ENCODE peak calls at places on chromosomes 16 and 17, in nine cellular contexts. M, R, N, D, Y, E, P, Q and W are unnamed samples.

GRCh38 chr17:77304746-77305473 is 164.1 kb downstream of the SEC14L1 start:
- DNase-seq in P (no peak), Q (no peak), Y (no peak), N (no peak), D (no peak), E (no peak), R (no peak), M (peak; percentile 51), W (no peak)

GRCh38 chr16:76207270-76207669 is 69.9 kb upstream of the CNTNAP4 start:
- DNase-seq in D (no peak), N (no peak), E (no peak), P (no peak), M (no peak), Q (no peak), Y (no peak), R (no peak), W (no peak)

GRCh38 chr17:1939979-1940809 is 84.9 kb downstream of the RTN4RL1 start:
- DNase-seq in Q (no peak), E (no peak), D (peak; percentile 58), P (no peak), R (no peak), M (no peak), Y (no peak), N (no peak), W (no peak)

GRCh38 chr17:72120878-72121163 is at the start of gene SOX9:
- DNase-seq in Y (peak; percentile 96), P (peak; percentile 96), E (no peak), D (peak; percentile 34), R (peak; percentile 82), N (no peak), M (peak; percentile 94), Q (peak; percentile 79), W (peak; percentile 77)

GRCh38 chr16:70665113-70665694 is 18.8 kb downstream of the IL34 start:
- DNase-seq in Y (no peak), E (no peak), Q (no peak), R (no peak), P (no peak), N (no peak), M (no peak), D (peak; percentile 9), W (no peak)

GRCh38 chr17:72984925-72985322 is 107.6 kb downstream of the SLC39A11 start:
- DNase-seq in P (no peak), R (no peak), M (no peak), Y (no peak), E (no peak), D (no peak), Q (no peak), N (no peak), W (no peak)

GRCh38 chr16:75697571-75697970 is 3.7 kb downstream of the DUXB start:
- DNase-seq in M (no peak), E (no peak), P (no peak), N (no peak), Y (no peak), R (no peak), Q (no peak), D (peak; percentile 65), W (no peak)

GRCh38 chr16:10514369-10515055 is 65.9 kb downstream of the EMP2 start:
- DNase-seq in R (peak; percentile 39), E (no peak), N (peak; percentile 46), P (peak; percentile 77), M (peak; percentile 72), Y (peak; percentile 70), D (peak; percentile 42), Q (no peak), W (peak; percentile 48)

GRCh38 chr16:70679653-70680494 is 6.0 kb downstream of the MTSS2 start:
- DNase-seq in Q (no peak), D (no peak), R (no peak), M (no peak), P (no peak), E (no peak), N (peak; percentile 19), Y (no peak), W (no peak)

GRCh38 chr17:57707892-57708291 is 37.2 kb downstream of the CCDC182 start:
- DNase-seq in D (peak; percentile 97), P (no peak), N (no peak), Q (no peak), Y (peak; percentile 10), E (no peak), R (no peak), M (no peak), W (peak; percentile 40)

GRCh38 chr16:29644973-29645698 is 17.9 kb upstream of the SPN start:
- DNase-seq in N (no peak), R (no peak), D (no peak), Y (no peak), P (no peak), Q (no peak), M (peak; percentile 49), E (no peak), W (no peak)

GRCh38 chr17:57480438-57481196 is 224.3 kb downstream of the MSI2 start:
- DNase-seq in P (no peak), R (no peak), N (no peak), D (no peak), E (no peak), Q (no peak), Y (peak; percentile 72), M (no peak), W (no peak)

GRCh38 chr17:33086878-33087277 is 95.2 kb downstream of the SPACA3 start:
- DNase-seq in Q (no peak), Y (no peak), E (no peak), D (no peak), P (peak; percentile 18), N (no peak), M (no peak), R (no peak), W (no peak)

GRCh38 chr17:148757-149156 is 11.4 kb downstream of the SCGB1C2 start:
- DNase-seq in N (peak; percentile 2), Y (no peak), P (no peak), E (no peak), Q (no peak), D (peak; percentile 3), M (no peak), R (no peak), W (no peak)

GRCh38 chr16:11407047-11407982 is 62.1 kb downstream of the RMI2 start:
- DNase-seq in P (no peak), M (peak; percentile 75), Q (peak; percentile 53), Y (peak; percentile 77), R (peak; percentile 29), N (peak; percentile 71), E (no peak), D (peak; percentile 69), W (no peak)

GRCh38 chr17:44149750-44150329 is 8.1 kb downstream of the HROB start:
- DNase-seq in D (no peak), Q (no peak), E (no peak), R (no peak), P (no peak), M (no peak), Y (no peak), N (no peak), W (no peak)

GRCh38 chr17:19720631-19721426 is 4.4 kb upstream of the SLC47A2 start:
- DNase-seq in R (no peak), Y (no peak), M (no peak), Q (no peak), P (no peak), D (no peak), N (no peak), E (no peak), W (no peak)
- TF ChIP-seq CTCF in R (no peak), Y (no peak), M (no peak), Q (no peak), P (no peak), D (no peak), N (no peak), E (no peak), W (no peak)

DNA sequence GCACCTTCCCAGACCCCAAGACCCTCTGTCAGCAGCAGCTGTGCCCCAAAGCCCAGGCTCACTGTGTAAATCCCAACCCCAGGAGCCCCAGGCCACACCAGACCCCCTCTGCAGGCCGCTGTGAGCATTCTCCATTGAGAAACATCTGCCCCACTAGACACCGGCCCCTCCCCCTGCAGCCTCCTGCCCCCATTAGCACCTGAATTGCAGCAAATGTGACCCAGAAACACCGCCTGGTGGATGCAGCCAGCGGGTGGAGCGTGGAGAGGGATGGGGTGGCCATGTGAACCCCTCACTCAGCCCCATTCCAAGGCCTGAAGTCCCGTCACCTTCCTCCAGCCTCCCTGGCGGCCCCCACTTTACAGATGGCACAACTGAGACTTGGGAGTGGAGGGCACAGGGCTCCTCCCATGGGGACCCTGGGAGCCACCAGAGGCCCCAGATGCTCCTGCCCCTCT is 2.2 kb downstream of the UBALD1 start:
- DNase-seq in D (no peak), P (no peak), M (no peak), E (no peak), Q (no peak), N (no peak), Y (no peak), R (no peak), W (no peak)
- TF ChIP-seq CTCF in D (peak; percentile 13), P (no peak), M (no peak), E (no peak), Q (no peak), N (no peak), Y (peak; percentile 13), R (no peak), W (no peak)

DNA sequence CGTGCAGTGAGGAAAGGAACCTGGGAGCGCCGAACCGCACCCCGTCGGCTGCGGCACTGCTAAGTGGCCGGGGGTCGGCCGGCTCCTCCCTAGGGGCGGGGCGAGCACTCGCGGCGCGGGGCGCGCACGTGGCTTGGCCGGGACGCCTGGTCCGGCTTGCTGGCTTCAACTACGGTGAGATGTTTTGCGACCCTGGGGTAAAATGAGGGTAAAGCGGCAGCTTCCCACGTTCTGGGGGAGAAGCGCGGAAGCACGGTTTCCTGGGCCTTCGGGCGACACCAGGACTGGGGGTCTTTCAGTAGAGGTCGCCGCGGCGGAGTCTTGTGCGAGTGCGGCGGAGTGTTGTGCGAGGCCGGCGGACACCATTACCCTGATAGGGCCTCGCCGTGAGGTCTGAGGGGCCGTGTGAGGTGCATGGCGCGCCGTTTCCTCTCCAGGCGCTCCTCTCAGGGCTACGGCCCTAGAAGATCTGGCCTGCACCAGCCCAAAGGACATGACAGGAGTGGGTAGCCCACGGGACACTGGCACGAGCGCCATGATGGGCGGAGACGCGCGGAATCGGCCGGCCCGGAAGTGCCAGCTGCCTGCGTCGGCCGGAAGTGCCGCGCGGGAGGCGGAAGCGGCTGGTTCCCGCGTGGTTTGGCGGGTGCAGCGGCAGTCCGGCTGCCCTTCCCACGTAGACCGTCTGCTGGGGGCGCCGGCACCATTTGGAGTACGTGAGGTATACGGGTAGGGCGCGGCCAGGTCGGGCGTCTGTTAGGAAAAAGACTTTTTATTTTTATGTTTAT is at the start of gene PIGW:
- DNase-seq in E (peak; percentile 53), R (peak; percentile 64), Y (peak; percentile 85), M (peak; percentile 96), N (peak; percentile 84), Q (peak; percentile 63), P (peak; percentile 96), D (peak; percentile 90), W (peak; percentile 75)
- TF ChIP-seq CTCF in E (no peak), R (peak; percentile 2), Y (no peak), M (no peak), N (no peak), Q (no peak), P (no peak), D (no peak), W (no peak)

DNA sequence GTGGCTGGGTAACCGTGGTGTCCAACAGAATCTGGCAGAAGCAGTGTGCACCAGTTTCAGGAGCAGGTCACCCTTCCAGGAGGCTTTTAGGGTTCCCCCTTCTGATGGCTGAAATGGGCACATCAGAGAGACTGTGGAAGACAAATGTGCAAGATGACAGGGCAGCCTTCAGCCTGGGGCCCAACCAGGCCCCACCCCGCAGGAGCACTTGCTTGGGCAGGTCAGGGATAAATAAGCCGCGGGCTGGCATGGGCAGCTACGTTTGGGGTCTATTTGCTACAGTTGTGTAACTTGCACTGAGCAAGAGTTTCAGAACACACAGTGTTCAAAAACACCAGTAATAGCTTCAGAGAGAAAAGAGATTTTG is 45.0 kb upstream of the BAHCC1 start:
- DNase-seq in N (no peak), R (no peak), P (no peak), Y (no peak), D (no peak), Q (no peak), E (no peak), M (no peak), W (no peak)
- TF ChIP-seq CTCF in N (no peak), R (no peak), P (no peak), Y (no peak), D (no peak), Q (no peak), E (no peak), M (no peak), W (no peak)